ENCODE peak calls at places on chromosomes 6 and 20, in four cellular contexts. One of them, this sample, is unnamed.

GRCh38 chr6:125510405-125510804 is 208.6 kb upstream of the HDDC2 start:
- DNase-seq in AML-193: no peak
- DNase-seq in AG09319: no peak
- DNase-seq in stimulated activated CD4-positive, alpha-beta T cell treated with anti-CD3 and anti-CD28 coated beads, Interleukin-1b, Interleukin-23, amount 100 ng/mL, for 4 hours: no peak
- DNase-seq in this sample: no peak

GRCh38 chr20:43507150-43508080 is at the start of gene L3MBTL1:
- DNase-seq in AG09319: no peak
- DNase-seq in AML-193: no peak
- DNase-seq in stimulated activated CD4-positive, alpha-beta T cell treated with anti-CD3 and anti-CD28 coated beads, Interleukin-1b, Interleukin-23, amount 100 ng/mL, for 4 hours: peak
- DNase-seq in this sample: no peak

GRCh38 chr6:168695701-168696100 is 254.7 kb downstream of the SMOC2 start:
- DNase-seq in stimulated activated CD4-positive, alpha-beta T cell treated with anti-CD3 and anti-CD28 coated beads, Interleukin-1b, Interleukin-23, amount 100 ng/mL, for 4 hours: no peak
- DNase-seq in AG09319: no peak
- DNase-seq in AML-193: no peak
- DNase-seq in this sample: no peak

GRCh38 chr20:47353224-47353696 is 3.2 kb downstream of the ZMYND8 start:
- DNase-seq in AML-193: no peak
- DNase-seq in stimulated activated CD4-positive, alpha-beta T cell treated with anti-CD3 and anti-CD28 coated beads, Interleukin-1b, Interleukin-23, amount 100 ng/mL, for 4 hours: no peak
- DNase-seq in AG09319: no peak
- DNase-seq in this sample: no peak

GRCh38 chr6:147503587-147503986 is 4.9 kb upstream of the SAMD5 start:
- DNase-seq in stimulated activated CD4-positive, alpha-beta T cell treated with anti-CD3 and anti-CD28 coated beads, Interleukin-1b, Interleukin-23, amount 100 ng/mL, for 4 hours: no peak
- DNase-seq in AG09319: no peak
- DNase-seq in AML-193: no peak
- DNase-seq in this sample: no peak

GRCh38 chr20:50724851-50725721 is 6.3 kb upstream of the PARD6B start:
- DNase-seq in AML-193: no peak
- DNase-seq in AG09319: peak
- DNase-seq in stimulated activated CD4-positive, alpha-beta T cell treated with anti-CD3 and anti-CD28 coated beads, Interleukin-1b, Interleukin-23, amount 100 ng/mL, for 4 hours: peak
- DNase-seq in this sample: no peak

GRCh38 chr20:64240243-64241015 is 15.1 kb upstream of the PCMTD2 start:
- DNase-seq in AG09319: no peak
- DNase-seq in stimulated activated CD4-positive, alpha-beta T cell treated with anti-CD3 and anti-CD28 coated beads, Interleukin-1b, Interleukin-23, amount 100 ng/mL, for 4 hours: no peak
- DNase-seq in AML-193: no peak
- DNase-seq in this sample: no peak

GRCh38 chr6:89180971-89181370 is 35.1 kb downstream of the PM20D2 start:
- DNase-seq in AML-193: no peak
- DNase-seq in stimulated activated CD4-positive, alpha-beta T cell treated with anti-CD3 and anti-CD28 coated beads, Interleukin-1b, Interleukin-23, amount 100 ng/mL, for 4 hours: no peak
- DNase-seq in AG09319: no peak
- DNase-seq in this sample: no peak

GRCh38 chr6:144710207-144710606 is 425.1 kb downstream of the UTRN start:
- DNase-seq in AG09319: peak
- DNase-seq in stimulated activated CD4-positive, alpha-beta T cell treated with anti-CD3 and anti-CD28 coated beads, Interleukin-1b, Interleukin-23, amount 100 ng/mL, for 4 hours: no peak
- DNase-seq in AML-193: no peak
- DNase-seq in this sample: no peak

GRCh38 chr6:14386263-14386981 is 268.9 kb downstream of the CD83 start:
- DNase-seq in AML-193: no peak
- DNase-seq in AG09319: no peak
- DNase-seq in stimulated activated CD4-positive, alpha-beta T cell treated with anti-CD3 and anti-CD28 coated beads, Interleukin-1b, Interleukin-23, amount 100 ng/mL, for 4 hours: no peak
- DNase-seq in this sample: peak

GRCh38 chr20:50342638-50343102 is 152.0 kb downstream of the CEBPB start:
- DNase-seq in AML-193: no peak
- DNase-seq in AG09319: no peak
- DNase-seq in stimulated activated CD4-positive, alpha-beta T cell treated with anti-CD3 and anti-CD28 coated beads, Interleukin-1b, Interleukin-23, amount 100 ng/mL, for 4 hours: no peak
- DNase-seq in this sample: no peak

GRCh38 chr6:108556864-108557493 is 3.7 kb upstream of the FOXO3 start:
- DNase-seq in AML-193: no peak
- DNase-seq in AG09319: no peak
- DNase-seq in stimulated activated CD4-positive, alpha-beta T cell treated with anti-CD3 and anti-CD28 coated beads, Interleukin-1b, Interleukin-23, amount 100 ng/mL, for 4 hours: no peak
- DNase-seq in this sample: no peak

GRCh38 chr6:111604259-111605099 is 1.2 kb downstream of the TRAF3IP2 start:
- DNase-seq in stimulated activated CD4-positive, alpha-beta T cell treated with anti-CD3 and anti-CD28 coated beads, Interleukin-1b, Interleukin-23, amount 100 ng/mL, for 4 hours: no peak
- DNase-seq in AG09319: no peak
- DNase-seq in AML-193: peak
- DNase-seq in this sample: no peak

GRCh38 chr6:170167657-170168159 is 123.2 kb downstream of the DLL1 start:
- DNase-seq in AG09319: no peak
- DNase-seq in AML-193: no peak
- DNase-seq in stimulated activated CD4-positive, alpha-beta T cell treated with anti-CD3 and anti-CD28 coated beads, Interleukin-1b, Interleukin-23, amount 100 ng/mL, for 4 hours: no peak
- DNase-seq in this sample: no peak

GRCh38 chr6:99013661-99014458 is 66.1 kb upstream of the FBXL4 start:
- DNase-seq in AML-193: peak
- DNase-seq in AG09319: no peak
- DNase-seq in stimulated activated CD4-positive, alpha-beta T cell treated with anti-CD3 and anti-CD28 coated beads, Interleukin-1b, Interleukin-23, amount 100 ng/mL, for 4 hours: no peak
- DNase-seq in this sample: peak

GRCh38 chr20:35404614-35405259 is 7.0 kb downstream of the UQCC1 start:
- DNase-seq in AG09319: no peak
- DNase-seq in AML-193: no peak
- DNase-seq in stimulated activated CD4-positive, alpha-beta T cell treated with anti-CD3 and anti-CD28 coated beads, Interleukin-1b, Interleukin-23, amount 100 ng/mL, for 4 hours: no peak
- DNase-seq in this sample: no peak

GRCh38 chr20:51258582-51259175 is 235.8 kb upstream of the KCNG1 start:
- DNase-seq in AG09319: no peak
- DNase-seq in AML-193: no peak
- DNase-seq in stimulated activated CD4-positive, alpha-beta T cell treated with anti-CD3 and anti-CD28 coated beads, Interleukin-1b, Interleukin-23, amount 100 ng/mL, for 4 hours: no peak
- DNase-seq in this sample: no peak

GRCh38 chr6:106421491-106421890 is 61.0 kb downstream of the CRYBG1 start:
- DNase-seq in stimulated activated CD4-positive, alpha-beta T cell treated with anti-CD3 and anti-CD28 coated beads, Interleukin-1b, Interleukin-23, amount 100 ng/mL, for 4 hours: no peak
- DNase-seq in AG09319: no peak
- DNase-seq in AML-193: no peak
- DNase-seq in this sample: no peak

GRCh38 chr20:64203037-64203777 is 39.0 kb downstream of the MYT1 start:
- DNase-seq in stimulated activated CD4-positive, alpha-beta T cell treated with anti-CD3 and anti-CD28 coated beads, Interleukin-1b, Interleukin-23, amount 100 ng/mL, for 4 hours: no peak
- DNase-seq in AG09319: no peak
- DNase-seq in AML-193: no peak
- DNase-seq in this sample: no peak

GRCh38 chr6:21750479-21751018 is 157.0 kb downstream of the SOX4 start:
- DNase-seq in AG09319: no peak
- DNase-seq in stimulated activated CD4-positive, alpha-beta T cell treated with anti-CD3 and anti-CD28 coated beads, Interleukin-1b, Interleukin-23, amount 100 ng/mL, for 4 hours: no peak
- DNase-seq in AML-193: no peak
- DNase-seq in this sample: no peak

GRCh38 chr6:42523158-42523814 is 40.5 kb upstream of the UBR2 start:
- DNase-seq in AML-193: no peak
- DNase-seq in AG09319: no peak
- DNase-seq in stimulated activated CD4-positive, alpha-beta T cell treated with anti-CD3 and anti-CD28 coated beads, Interleukin-1b, Interleukin-23, amount 100 ng/mL, for 4 hours: no peak
- DNase-seq in this sample: no peak

GRCh38 chr20:2713285-2713684 is 20.7 kb downstream of the EBF4 start:
- DNase-seq in AG09319: no peak
- DNase-seq in stimulated activated CD4-positive, alpha-beta T cell treated with anti-CD3 and anti-CD28 coated beads, Interleukin-1b, Interleukin-23, amount 100 ng/mL, for 4 hours: no peak
- DNase-seq in AML-193: peak
- DNase-seq in this sample: peak

GRCh38 chr6:145891565-145891964 is 72.6 kb downstream of the SHPRH start:
- DNase-seq in stimulated activated CD4-positive, alpha-beta T cell treated with anti-CD3 and anti-CD28 coated beads, Interleukin-1b, Interleukin-23, amount 100 ng/mL, for 4 hours: no peak
- DNase-seq in AG09319: no peak
- DNase-seq in AML-193: no peak
- DNase-seq in this sample: no peak

GRCh38 chr20:45100563-45101245 is at the start of gene KCNS1:
- DNase-seq in stimulated activated CD4-positive, alpha-beta T cell treated with anti-CD3 and anti-CD28 coated beads, Interleukin-1b, Interleukin-23, amount 100 ng/mL, for 4 hours: no peak
- DNase-seq in AG09319: no peak
- DNase-seq in AML-193: no peak
- DNase-seq in this sample: peak

GRCh38 chr20:63522981-63523611 is 2.5 kb downstream of the PPDPF start:
- DNase-seq in AML-193: no peak
- DNase-seq in stimulated activated CD4-positive, alpha-beta T cell treated with anti-CD3 and anti-CD28 coated beads, Interleukin-1b, Interleukin-23, amount 100 ng/mL, for 4 hours: no peak
- DNase-seq in AG09319: no peak
- DNase-seq in this sample: no peak

GRCh38 chr6:106745396-106745795 is 116.0 kb downstream of the QRSL1 start:
- DNase-seq in stimulated activated CD4-positive, alpha-beta T cell treated with anti-CD3 and anti-CD28 coated beads, Interleukin-1b, Interleukin-23, amount 100 ng/mL, for 4 hours: no peak
- DNase-seq in AML-193: no peak
- DNase-seq in AG09319: no peak
- DNase-seq in this sample: no peak

GRCh38 chr6:33620158-33620583 is 951 bp upstream of the ITPR3 start:
- DNase-seq in AML-193: peak
- DNase-seq in AG09319: no peak
- DNase-seq in stimulated activated CD4-positive, alpha-beta T cell treated with anti-CD3 and anti-CD28 coated beads, Interleukin-1b, Interleukin-23, amount 100 ng/mL, for 4 hours: no peak
- DNase-seq in this sample: peak

GRCh38 chr6:27374824-27375612 is 13.5 kb upstream of the ZNF391 start:
- DNase-seq in stimulated activated CD4-positive, alpha-beta T cell treated with anti-CD3 and anti-CD28 coated beads, Interleukin-1b, Interleukin-23, amount 100 ng/mL, for 4 hours: peak
- DNase-seq in AG09319: no peak
- DNase-seq in AML-193: no peak
- DNase-seq in this sample: no peak

GRCh38 chr6:44439270-44440045 is 52.0 kb downstream of the CDC5L start:
- DNase-seq in AG09319: no peak
- DNase-seq in AML-193: no peak
- DNase-seq in stimulated activated CD4-positive, alpha-beta T cell treated with anti-CD3 and anti-CD28 coated beads, Interleukin-1b, Interleukin-23, amount 100 ng/mL, for 4 hours: no peak
- DNase-seq in this sample: no peak

GRCh38 chr6:195861-196360 is 96.4 kb upstream of the DUSP22 start:
- DNase-seq in AML-193: no peak
- DNase-seq in AG09319: no peak
- DNase-seq in stimulated activated CD4-positive, alpha-beta T cell treated with anti-CD3 and anti-CD28 coated beads, Interleukin-1b, Interleukin-23, amount 100 ng/mL, for 4 hours: no peak
- DNase-seq in this sample: no peak

GRCh38 chr6:107847844-107848802 is 24.0 kb upstream of the SCML4 start:
- DNase-seq in stimulated activated CD4-positive, alpha-beta T cell treated with anti-CD3 and anti-CD28 coated beads, Interleukin-1b, Interleukin-23, amount 100 ng/mL, for 4 hours: peak
- DNase-seq in AML-193: peak
- DNase-seq in AG09319: peak
- DNase-seq in this sample: peak

GRCh38 chr6:27791182-27791939 is 120.8 kb downstream of the OR2B2 start:
- DNase-seq in stimulated activated CD4-positive, alpha-beta T cell treated with anti-CD3 and anti-CD28 coated beads, Interleukin-1b, Interleukin-23, amount 100 ng/mL, for 4 hours: peak
- DNase-seq in AML-193: no peak
- DNase-seq in AG09319: peak
- DNase-seq in this sample: no peak

This sample was measured in Kasumi-1.